ENCODE peak calls at places on chromosomes 16 and 17, in nine cellular contexts. C is lower lobe of right lung; H is mammary epithelial cell; N is endothelial cell of umbilical vein; U is lung; Q is CD8-positive, alpha-beta T cell; D is RWPE1; F is foreskin fibroblast; A is right lobe of liver. O is an unnamed sample.
A peak's percentile ranks its signal among the peaks of the same experiment; 100 is the strongest.

GRCh38 chr17:35056013-35056412 is 7.5 kb downstream of the RFFL start:
- DNase-seq in D (no peak), C (no peak), U (no peak), N (no peak), H (no peak), Q (no peak), A (no peak), F (no peak), O (no peak)

GRCh38 chr16:67244387-67245188 is 2.7 kb downstream of the FHOD1 start:
- DNase-seq in D (peak; percentile 79), C (peak; percentile 89), A (peak; percentile 79), H (peak; percentile 85), U (peak; percentile 82), N (peak; percentile 76), Q (peak; percentile 74), F (peak; percentile 94), O (no peak)

GRCh38 chr16:89700100-89700648 is 1.3 kb downstream of the SPATA2L start:
- DNase-seq in A (peak; percentile 100), Q (peak; percentile 97), U (peak; percentile 100), F (peak; percentile 100), C (peak; percentile 100), D (peak; percentile 94), N (peak; percentile 96), H (peak; percentile 98), O (peak; percentile 73)

GRCh38 chr16:200388-200787 is 20.1 kb downstream of the HBQ1 start:
- DNase-seq in A (no peak), N (no peak), Q (no peak), U (no peak), C (no peak), F (peak; percentile 64), H (peak; percentile 44), D (no peak), O (no peak)

GRCh38 chr17:44387773-44388172 is 1.7 kb downstream of the ITGA2B start:
- DNase-seq in C (no peak), F (no peak), A (no peak), N (no peak), D (no peak), Q (no peak), H (no peak), U (no peak), O (no peak)

GRCh38 chr17:28570716-28571254 is 539 bp downstream of the PIGS start:
- DNase-seq in H (no peak), C (peak; percentile 54), Q (peak; percentile 49), D (no peak), N (peak; percentile 37), U (no peak), F (peak; percentile 35), A (peak; percentile 68), O (no peak)

GRCh38 chr16:29986231-29986630 is 9.2 kb downstream of the HIRIP3 start:
- DNase-seq in H (no peak), A (peak; percentile 35), N (no peak), Q (no peak), F (no peak), C (peak; percentile 44), D (no peak), U (no peak), O (no peak)

GRCh38 chr16:5502467-5502869 is 404.9 kb upstream of the EEF2KMT start:
- DNase-seq in A (no peak), D (no peak), F (peak; percentile 1), H (no peak), C (no peak), Q (no peak), U (no peak), N (no peak), O (no peak)

GRCh38 chr17:51120357-51120738 is 320 bp downstream of the SPAG9 start:
- DNase-seq in C (no peak), Q (peak; percentile 56), D (peak; percentile 52), U (no peak), F (no peak), A (no peak), N (peak; percentile 55), H (no peak), O (peak; percentile 39)

GRCh38 chr16:89264800-89265550 is 47.5 kb downstream of the ZNF778 start:
- DNase-seq in A (no peak), H (no peak), D (no peak), C (no peak), U (no peak), N (no peak), Q (no peak), F (no peak), O (no peak)

GRCh38 chr16:9818702-9819101 is 363.5 kb downstream of the GRIN2A start:
- DNase-seq in Q (no peak), F (no peak), A (no peak), U (no peak), D (no peak), C (no peak), H (no peak), N (no peak), O (no peak)

GRCh38 chr16:9823510-9823909 is 358.7 kb downstream of the GRIN2A start:
- DNase-seq in D (no peak), N (no peak), H (no peak), C (no peak), F (no peak), A (no peak), U (no peak), Q (no peak), O (no peak)

GRCh38 chr16:9821970-9822369 is 360.3 kb downstream of the GRIN2A start:
- DNase-seq in D (no peak), H (no peak), Q (no peak), N (no peak), C (no peak), A (no peak), U (no peak), F (no peak), O (no peak)

GRCh38 chr16:9821331-9821730 is 360.9 kb downstream of the GRIN2A start:
- DNase-seq in Q (no peak), U (no peak), F (no peak), A (no peak), H (no peak), C (no peak), D (no peak), N (no peak), O (no peak)

DNA sequence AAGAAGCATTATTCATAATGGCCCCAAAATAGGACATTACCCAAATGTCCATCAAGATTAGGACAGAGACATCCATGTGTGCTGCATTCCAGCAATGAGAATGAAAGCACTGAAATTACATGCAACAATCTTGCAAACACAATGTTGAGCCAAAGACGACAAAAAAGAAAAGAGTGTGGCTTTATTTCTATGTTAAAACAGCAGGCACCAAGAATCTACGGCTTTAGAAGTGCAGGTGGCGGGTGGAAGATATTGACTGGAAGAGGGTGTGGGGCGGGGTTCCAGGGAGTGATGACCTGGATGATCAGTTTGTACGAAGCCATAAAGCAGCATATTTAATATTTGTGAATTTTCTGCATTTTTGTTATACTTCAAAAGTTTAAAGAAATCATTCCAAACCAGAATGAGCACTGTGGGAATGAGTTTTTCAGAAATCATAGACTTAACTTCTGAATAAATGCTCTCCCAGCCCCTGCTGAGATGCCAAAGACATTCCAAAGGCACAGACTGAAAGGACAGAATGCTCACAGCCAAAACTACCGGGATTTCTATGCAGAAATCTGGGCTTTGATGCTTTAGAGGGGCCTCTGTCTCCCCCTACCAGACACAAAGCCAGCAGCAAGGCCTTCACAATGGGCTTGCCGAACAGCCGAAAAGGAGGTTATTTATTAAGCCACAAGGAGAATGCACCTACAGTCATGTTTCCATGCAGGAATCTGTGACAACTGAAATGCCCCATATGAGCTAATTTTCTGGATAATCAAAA is 361.6 kb downstream of the GRIN2A start:
- DNase-seq in N (no peak), A (no peak), C (no peak), D (no peak), F (no peak), U (no peak), Q (no peak), H (no peak), O (no peak)
- TF ChIP-seq CTCF in N (no peak), A (no peak), C (no peak), D (no peak), F (no peak), U (no peak), Q (no peak), H (no peak), O (peak; percentile 7)

DNA sequence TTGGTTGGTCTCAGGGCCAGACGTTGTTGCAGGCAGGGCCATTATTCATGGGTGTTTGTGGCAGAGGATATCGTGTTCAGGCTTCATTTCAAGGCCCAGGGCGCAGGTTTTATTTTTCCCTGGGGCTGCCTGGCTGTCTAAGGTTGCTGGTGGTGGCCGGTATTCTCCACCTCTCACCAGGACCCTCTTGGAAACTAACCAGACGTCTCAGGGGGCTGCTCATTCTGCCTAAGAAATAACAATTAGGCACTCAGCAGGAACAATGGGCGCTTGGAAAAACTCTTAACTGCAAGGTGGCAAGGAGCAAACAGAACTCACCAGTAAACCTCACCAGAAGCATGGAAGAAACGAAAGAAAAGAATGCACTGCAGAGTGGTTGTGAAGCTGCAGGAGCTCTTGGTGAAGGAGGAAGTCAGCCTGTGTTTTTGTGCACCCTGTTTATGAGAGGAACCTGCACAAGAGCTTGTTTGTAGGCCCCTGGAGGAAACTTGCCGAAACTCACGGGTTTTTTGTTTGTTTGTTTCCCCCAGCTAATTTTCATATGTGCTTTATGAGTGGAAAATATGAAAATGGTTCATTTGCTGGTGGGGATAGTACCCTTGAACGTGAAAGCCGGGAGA is 222.8 kb downstream of the C16orf95 start:
- DNase-seq in D (no peak), Q (no peak), A (no peak), C (no peak), H (no peak), N (no peak), U (no peak), F (no peak), O (no peak)
- TF ChIP-seq CTCF in D (no peak), Q (no peak), A (no peak), C (no peak), H (no peak), N (no peak), U (no peak), F (no peak), O (no peak)

GRCh38 chr17:7313028-7313889 is 1.9 kb downstream of the GPS2 start:
- DNase-seq in Q (no peak), N (no peak), F (peak; percentile 51), H (peak; percentile 9), A (no peak), D (peak; percentile 27), C (peak; percentile 24), U (no peak), O (no peak)
- TF ChIP-seq CTCF in Q (no peak), N (peak; percentile 7), F (no peak), H (peak; percentile 33), A (no peak), D (no peak), C (no peak), U (no peak), O (no peak)

DNA sequence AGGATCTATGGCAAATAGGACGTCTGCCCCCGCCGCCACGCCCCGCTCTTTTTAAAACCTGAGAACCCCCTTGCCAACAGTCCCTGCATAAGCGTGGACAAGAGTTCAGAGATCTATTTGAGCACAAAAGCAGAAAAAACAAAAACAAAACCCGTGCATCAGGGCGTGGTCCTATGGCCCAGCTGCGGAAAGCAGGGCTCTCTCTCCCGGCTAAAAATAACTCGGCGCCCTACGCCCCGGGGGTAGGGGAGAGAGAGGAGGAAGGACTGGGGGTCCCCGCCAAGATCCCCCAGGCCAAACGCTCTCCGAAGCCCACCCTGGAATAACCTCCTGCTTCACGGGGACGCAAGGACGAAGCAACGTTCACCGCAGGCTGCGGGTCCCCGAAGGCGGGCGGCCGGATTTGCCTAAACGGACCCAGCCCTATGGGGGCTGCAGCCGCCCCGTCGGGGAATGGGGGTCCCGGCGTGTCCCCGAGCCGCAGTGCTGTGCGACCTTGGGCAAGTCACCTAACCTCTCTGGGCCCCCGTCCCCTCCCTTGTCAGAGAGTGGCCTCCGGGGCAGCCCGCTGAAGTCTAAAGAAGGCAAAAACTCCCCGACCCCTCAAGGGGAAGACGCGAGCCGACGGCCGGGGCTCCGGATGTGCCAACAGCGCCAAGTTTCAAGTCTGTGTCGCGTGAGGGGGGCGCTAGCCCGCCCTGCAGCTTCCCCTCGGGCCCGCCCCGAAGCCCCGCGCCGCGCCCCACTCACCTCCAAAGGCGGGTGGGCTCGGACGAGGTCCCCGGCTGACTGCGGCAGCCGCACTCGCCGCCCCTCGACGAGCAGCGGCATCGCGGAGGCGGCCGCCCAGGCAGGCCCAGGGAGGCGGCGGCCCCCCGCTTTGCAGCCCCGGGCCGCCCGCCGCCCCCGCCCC is 477 bp downstream of the NTAN1 start:
- DNase-seq in F (peak; percentile 62), A (peak; percentile 77), H (peak; percentile 8), N (peak; percentile 52), D (peak; percentile 14), C (peak; percentile 71), Q (peak; percentile 76), U (peak; percentile 51), O (no peak)
- TF ChIP-seq CTCF in F (no peak), A (no peak), H (no peak), N (no peak), D (peak; percentile 20), C (peak; percentile 11), Q (peak; percentile 32), U (no peak), O (peak; percentile 24)

O was measured in D721Med.